ENCODE peak calls at places on chromosomes 3 and 15, in five cellular contexts. W is Calu3; B is Ammon's horn; I is CD8-positive, alpha-beta T cell; F is prostate gland. A is an unnamed sample.

GRCh38 chr3:113698891-113699465 is 2.5 kb upstream of the USF3 start:
- DNase-seq in I (no peak), W (peak; percentile 17), F (no peak), B (no peak), A (no peak)

GRCh38 chr3:148998715-148999413 is 7.5 kb downstream of the GYG1 start:
- DNase-seq in I (no peak), B (no peak), F (no peak), W (no peak), A (no peak)

GRCh38 chr3:87997298-87997697 is 61.5 kb downstream of the CGGBP1 start:
- DNase-seq in F (no peak), I (no peak), B (no peak), W (peak; percentile 60), A (no peak)

GRCh38 chr3:157786618-157787017 is 283.4 kb upstream of the VEPH1 start:
- DNase-seq in W (no peak), F (no peak), I (no peak), B (no peak), A (no peak)

GRCh38 chr15:48392356-48392755 is 61.1 kb downstream of the DUT start:
- DNase-seq in I (no peak), W (no peak), B (peak; percentile 54), F (peak; percentile 62), A (no peak)

GRCh38 chr15:77563768-77564167 is 68.9 kb downstream of the LINGO1 start:
- DNase-seq in W (no peak), I (no peak), F (no peak), B (no peak), A (no peak)

GRCh38 chr3:69239063-69239462 is 116.7 kb upstream of the LMOD3 start:
- DNase-seq in B (no peak), W (no peak), F (no peak), I (no peak), A (no peak)

GRCh38 chr3:105866656-105867653 is 1.9 kb downstream of the CBLB start:
- DNase-seq in B (no peak), I (no peak), W (peak; percentile 10), F (no peak), A (no peak)

GRCh38 chr3:38354588-38355344 is 8.2 kb downstream of the XYLB start:
- DNase-seq in I (no peak), W (no peak), B (no peak), F (no peak), A (no peak)

GRCh38 chr3:72171946-72172345 is 387.0 kb upstream of the PROK2 start:
- DNase-seq in I (no peak), F (no peak), W (no peak), B (peak; percentile 84), A (no peak)

GRCh38 chr3:106119691-106120090 is 250.9 kb upstream of the CBLB start:
- DNase-seq in F (no peak), B (no peak), I (no peak), W (no peak), A (no peak)

GRCh38 chr15:95347846-95348245 is 982.7 kb upstream of the NR2F2 start:
- DNase-seq in B (no peak), I (no peak), W (no peak), F (no peak), A (no peak)

GRCh38 chr3:105459566-105460290 is 93.0 kb downstream of the ALCAM start:
- DNase-seq in W (no peak), I (no peak), F (no peak), B (no peak), A (no peak)

GRCh38 chr3:45412731-45413130 is 24.4 kb downstream of the LARS2 start:
- DNase-seq in I (no peak), F (no peak), W (no peak), B (no peak), A (no peak)

GRCh38 chr3:142003291-142003690 is 126.8 kb downstream of the ATP1B3 start:
- DNase-seq in F (no peak), B (no peak), W (no peak), I (no peak), A (no peak)

GRCh38 chr3:77407454-77407853 is 367.6 kb downstream of the ROBO2 start:
- DNase-seq in I (no peak), F (no peak), B (no peak), W (no peak), A (no peak)

GRCh38 chr3:41224120-41224806 is 25.0 kb downstream of the CTNNB1 start:
- DNase-seq in B (no peak), F (no peak), I (no peak), W (no peak), A (no peak)

GRCh38 chr3:179474480-179474879 is 23.2 kb upstream of the GNB4 start:
- DNase-seq in B (no peak), I (no peak), F (no peak), W (no peak), A (no peak)

GRCh38 chr3:194275231-194275671 is 75.9 kb downstream of the CPN2 start:
- DNase-seq in B (no peak), F (no peak), W (no peak), I (no peak), A (no peak)

GRCh38 chr3:38724392-38724736 is 74.9 kb upstream of the SCN5A start:
- DNase-seq in F (no peak), W (no peak), B (no peak), I (no peak), A (no peak)

GRCh38 chr3:146511402-146512134 is 32.8 kb downstream of the PLSCR1 start:
- DNase-seq in I (no peak), B (no peak), F (no peak), W (peak; percentile 59), A (no peak)

GRCh38 chr3:57903124-57903668 is 105.0 kb upstream of the FLNB start:
- DNase-seq in F (no peak), I (no peak), B (no peak), W (no peak), A (no peak)

GRCh38 chr3:159881828-159882309 is 106.8 kb upstream of the IL12A start:
- DNase-seq in W (no peak), F (peak; percentile 85), I (no peak), B (no peak), A (no peak)

A was measured in T follicular helper cell.